ENCODE peak calls at places on chromosomes 11 and 22, in nine cellular contexts. P is HCT116, Q is PC-3, O is SK-N-SH, K is hepatocyte, W is GM23248, M is MM.1S, I is GM23338, A is OCI-LY7. G is an unnamed sample.

GRCh38 chr22:29028468-29028867 is 33.2 kb downstream of the C22orf31 start:
- DNase-seq in P (no peak), Q (no peak), O (no peak), K (no peak), W (no peak), M (no peak), I (no peak), A (no peak), G (no peak)

GRCh38 chr22:44828193-44828592 is 75.8 kb downstream of the ARHGAP8 start:
- DNase-seq in P (no peak), Q (peak; percentile 8), O (peak; percentile 87), K (no peak), W (peak; percentile 30), M (no peak), I (peak; percentile 66), A (peak; percentile 22), G (peak; percentile 60)

GRCh38 chr11:57649826-57650738 is at the start of gene YPEL4:
- DNase-seq in P (no peak), Q (peak; percentile 74), O (peak; percentile 88), K (peak; percentile 83), W (peak; percentile 88), M (no peak), I (peak; percentile 69), A (peak; percentile 21), G (peak; percentile 69)

GRCh38 chr11:12624595-12624994 is 49.6 kb upstream of the TEAD1 start:
- DNase-seq in P (no peak), Q (no peak), O (no peak), K (no peak), W (no peak), M (no peak), I (no peak), A (no peak), G (no peak)

GRCh38 chr11:96282846-96283245 is 60.1 kb downstream of the MAML2 start:
- DNase-seq in P (no peak), Q (no peak), O (no peak), K (no peak), W (no peak), M (no peak), I (no peak), A (no peak), G (no peak)

GRCh38 chr22:47373648-47374272 is 611.3 kb downstream of the TBC1D22A start:
- DNase-seq in P (no peak), Q (no peak), O (no peak), K (no peak), W (no peak), M (no peak), I (no peak), A (no peak), G (no peak)

GRCh38 chr11:3959015-3959917 is 103.8 kb downstream of the STIM1 start:
- DNase-seq in P (no peak), Q (peak; percentile 60), O (no peak), K (no peak), W (peak; percentile 89), M (no peak), I (peak; percentile 76), A (peak; percentile 33), G (peak; percentile 21)

GRCh38 chr11:113557926-113558325 is 82.7 kb upstream of the DRD2 start:
- DNase-seq in P (no peak), Q (no peak), O (no peak), K (no peak), W (no peak), M (no peak), I (no peak), A (no peak), G (no peak)

GRCh38 chr22:25452116-25452700 is 112.3 kb upstream of the GRK3 start:
- DNase-seq in P (no peak), Q (no peak), O (no peak), K (no peak), W (peak; percentile 56), M (no peak), I (no peak), A (no peak), G (no peak)

GRCh38 chr11:61914471-61915171 is 2.7 kb downstream of the RAB3IL1 start:
- DNase-seq in P (no peak), Q (no peak), O (peak; percentile 14), K (no peak), W (no peak), M (no peak), I (no peak), A (no peak), G (no peak)

GRCh38 chr11:121194731-121195596 is 93.9 kb downstream of the TECTA start:
- DNase-seq in P (peak; percentile 63), Q (peak; percentile 91), O (peak; percentile 69), K (peak; percentile 80), W (peak; percentile 60), M (peak; percentile 72), I (peak; percentile 83), A (peak; percentile 74), G (peak; percentile 74)

GRCh38 chr22:36136475-36136874 is 24.1 kb downstream of the APOL3 start:
- DNase-seq in P (no peak), Q (peak; percentile 41), O (no peak), K (no peak), W (peak; percentile 81), M (no peak), I (no peak), A (no peak), G (no peak)

GRCh38 chr22:50724616-50725015 is 13.4 kb upstream of the ACR start:
- DNase-seq in P (no peak), Q (no peak), O (no peak), K (no peak), W (no peak), M (no peak), I (no peak), A (no peak), G (no peak)

GRCh38 chr22:49244466-49245420 is 582.9 kb downstream of the BRD1 start:
- DNase-seq in P (no peak), Q (no peak), O (no peak), K (no peak), W (no peak), M (no peak), I (no peak), A (no peak), G (no peak)

GRCh38 chr11:95074806-95075563 is 8.3 kb downstream of the SRSF8 start:
- DNase-seq in P (no peak), Q (peak; percentile 37), O (no peak), K (no peak), W (no peak), M (no peak), I (no peak), A (no peak), G (no peak)

GRCh38 chr11:79439430-79439892 is 1.4 kb downstream of the TENM4 start:
- DNase-seq in P (no peak), Q (no peak), O (peak; percentile 38), K (peak; percentile 27), W (peak; percentile 48), M (peak; percentile 18), I (no peak), A (no peak), G (no peak)

GRCh38 chr22:50713571-50714056 is 24.4 kb upstream of the ACR start:
- DNase-seq in P (no peak), Q (no peak), O (no peak), K (no peak), W (no peak), M (no peak), I (no peak), A (no peak), G (no peak)

DNA sequence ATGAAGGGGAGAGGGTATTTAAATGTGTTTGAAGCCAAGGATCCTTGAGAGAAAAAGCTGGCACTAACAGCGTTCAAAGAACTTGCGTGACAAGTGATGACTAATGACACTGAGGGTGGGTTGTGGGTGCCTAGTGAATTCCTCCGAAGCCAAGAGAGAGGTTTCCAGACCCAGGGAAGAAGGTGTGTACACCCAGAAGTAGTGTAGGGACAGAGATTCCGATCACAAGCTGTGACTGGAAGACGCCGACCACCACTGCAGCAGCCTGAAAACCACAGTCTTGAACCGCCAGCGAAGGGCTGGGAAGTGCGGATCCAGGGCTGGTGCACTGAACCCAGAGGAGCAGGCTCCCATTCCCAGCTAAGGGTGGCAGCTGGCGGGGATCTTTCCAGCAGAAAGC is 9.5 kb downstream of the PPARA start:
- DNase-seq in P (no peak), Q (peak; percentile 73), O (no peak), K (no peak), W (no peak), M (no peak), I (no peak), A (no peak), G (no peak)
- TF ChIP-seq EZH2phosphoT487 in P (no peak), Q (no peak), O (no peak), K (no peak), W (no peak), M (no peak), I (no peak), A (no peak), G (no peak)

GRCh38 chr11:2928605-2929510 is at the start of gene PHLDA2:
- DNase-seq in P (peak; percentile 41), Q (peak; percentile 65), O (peak; percentile 74), K (peak; percentile 77), W (peak; percentile 92), M (no peak), I (peak; percentile 69), A (no peak), G (peak; percentile 64)
- TF ChIP-seq EZH2phosphoT487 in P (no peak), Q (no peak), O (no peak), K (peak; percentile 28), W (no peak), M (peak; percentile 51), I (peak; percentile 68), A (no peak), G (peak; percentile 98)

GRCh38 chr11:42161886-42162285 is 702.4 kb upstream of the LRRC4C start:
- DNase-seq in P (no peak), Q (no peak), O (no peak), K (no peak), W (no peak), M (no peak), I (no peak), A (no peak), G (no peak)
- TF ChIP-seq EZH2phosphoT487 in P (no peak), Q (no peak), O (no peak), K (no peak), W (no peak), M (no peak), I (no peak), A (no peak), G (no peak)

GRCh38 chr11:66248903-66249302 is 19.5 kb upstream of the RAB1B start:
- DNase-seq in P (no peak), Q (no peak), O (no peak), K (no peak), W (no peak), M (no peak), I (no peak), A (no peak), G (no peak)

GRCh38 chr11:66247801-66248200 is 20.6 kb upstream of the RAB1B start:
- DNase-seq in P (no peak), Q (no peak), O (no peak), K (no peak), W (no peak), M (no peak), I (no peak), A (no peak), G (no peak)

GRCh38 chr11:66247295-66247694 is 21.1 kb upstream of the RAB1B start:
- DNase-seq in P (no peak), Q (no peak), O (no peak), K (no peak), W (no peak), M (no peak), I (no peak), A (no peak), G (no peak)

DNA sequence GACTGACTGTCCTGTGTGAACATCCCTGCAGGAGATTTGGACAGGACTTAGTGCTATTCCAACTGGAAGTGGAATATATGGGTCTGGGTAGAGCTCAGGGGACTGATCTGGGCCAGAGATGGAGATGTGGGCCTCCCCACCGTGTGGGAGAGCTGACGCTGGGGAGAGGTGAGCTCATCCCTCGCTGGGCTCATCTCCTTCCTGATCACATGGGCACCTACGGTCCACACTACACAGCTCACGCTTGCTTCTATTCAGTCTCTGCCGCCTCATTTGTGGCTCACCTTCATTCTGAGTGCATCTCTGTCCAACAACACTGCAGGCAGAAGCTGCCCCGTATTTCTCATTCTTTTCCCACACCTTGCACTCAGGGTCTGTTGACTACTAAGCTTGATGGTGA is 16.6 kb upstream of the RAB1B start:
- DNase-seq in P (no peak), Q (no peak), O (no peak), K (no peak), W (no peak), M (no peak), I (no peak), A (no peak), G (no peak)
- TF ChIP-seq EZH2phosphoT487 in P (no peak), Q (no peak), O (no peak), K (no peak), W (no peak), M (no peak), I (no peak), A (no peak), G (no peak)